ENCODE peak calls at places on chromosomes 12 and 14, in six cellular contexts. K is left cardiac atrium; V is stimulated activated CD4-positive, alpha-beta T cell treated with anti-CD3 and anti-CD28 coated beads, TNF-alpha, amount 100 ng/mL, for 1 hour; Q is mucosa of descending colon; N is ecto neural progenitor cell; Y is NAMALWA. T is an unnamed sample.

GRCh38 chr12:22657538-22657937 is 32.6 kb downstream of the ETNK1 start:
- DNase-seq in V (no peak), Q (no peak), N (no peak), Y (no peak), K (no peak), T (no peak)

GRCh38 chr12:122250536-122250935 is 15.8 kb downstream of the VPS33A start:
- DNase-seq in N (no peak), V (no peak), K (no peak), Q (no peak), Y (no peak), T (no peak)

GRCh38 chr14:75170797-75171196 is 5.6 kb downstream of the TMED10 start:
- DNase-seq in Y (no peak), Q (no peak), N (no peak), K (no peak), V (no peak), T (no peak)

GRCh38 chr12:6788972-6789905 is at the start of gene CD4:
- DNase-seq in K (peak; percentile 73), Y (no peak), V (peak; percentile 56), N (no peak), Q (peak; percentile 81), T (no peak)

GRCh38 chr14:72830786-72831583 is 62.9 kb downstream of the DPF3 start:
- DNase-seq in Y (no peak), N (no peak), V (no peak), Q (peak; percentile 81), K (no peak), T (no peak)

GRCh38 chr14:96053600-96054381 is 14.6 kb downstream of the C14orf132 start:
- DNase-seq in Y (no peak), V (no peak), K (peak; percentile 56), Q (no peak), N (no peak), T (peak; percentile 55)

GRCh38 chr12:7103837-7104236 is 5.2 kb downstream of the C1RL start:
- DNase-seq in V (no peak), N (no peak), Q (no peak), Y (no peak), K (no peak), T (no peak)

GRCh38 chr12:120361506-120362208 is 7.3 kb downstream of the MSI1 start:
- DNase-seq in K (peak; percentile 71), Q (no peak), Y (peak; percentile 26), N (peak; percentile 100), V (no peak), T (no peak)

GRCh38 chr14:37985826-37986470 is 221.8 kb upstream of the SSTR1 start:
- DNase-seq in Y (peak; percentile 24), Q (no peak), N (no peak), V (peak; percentile 12), K (peak; percentile 33), T (peak; percentile 95)

GRCh38 chr12:22396253-22396652 is 61.7 kb upstream of the ST8SIA1 start:
- DNase-seq in Q (no peak), Y (no peak), K (no peak), V (no peak), N (no peak), T (no peak)

GRCh38 chr12:22029491-22029890 is 16.5 kb upstream of the CMAS start:
- DNase-seq in K (no peak), V (no peak), Q (no peak), Y (no peak), N (no peak), T (no peak)

GRCh38 chr14:90785474-90785873 is 30.8 kb downstream of the TTC7B start:
- DNase-seq in Y (no peak), V (no peak), N (peak; percentile 46), Q (no peak), K (peak; percentile 79), T (no peak)

GRCh38 chr12:12890815-12891645 is at the start of gene GPRC5A:
- DNase-seq in K (peak; percentile 88), Q (peak; percentile 92), N (peak; percentile 72), Y (no peak), V (peak; percentile 12), T (no peak)

GRCh38 chr12:92338671-92339070 is 193.0 kb upstream of the BTG1 start:
- DNase-seq in Q (no peak), K (no peak), Y (no peak), N (no peak), V (no peak), T (no peak)

GRCh38 chr12:113129664-113130456 is 5.7 kb downstream of the RASAL1 start:
- DNase-seq in N (no peak), K (no peak), Q (no peak), Y (no peak), V (no peak), T (no peak)

GRCh38 chr14:33530358-33530757 is 420.5 kb downstream of the EGLN3 start:
- DNase-seq in Q (no peak), Y (no peak), K (no peak), V (no peak), N (no peak), T (no peak)

GRCh38 chr12:29510591-29511174 is 13.2 kb upstream of the OVCH1 start:
- DNase-seq in N (no peak), K (no peak), Y (no peak), V (no peak), Q (no peak), T (no peak)

GRCh38 chr12:89369166-89369565 is 16.9 kb upstream of the DUSP6 start:
- DNase-seq in N (no peak), Q (no peak), K (no peak), V (no peak), Y (no peak), T (no peak)

GRCh38 chr12:46825526-46826414 is at the start of gene SLC38A4:
- DNase-seq in Y (no peak), V (no peak), Q (peak; percentile 64), N (peak; percentile 85), K (peak; percentile 26), T (no peak)

GRCh38 chr14:24329736-24330135 is 5.1 kb downstream of the ADCY4 start:
- DNase-seq in N (no peak), Y (no peak), K (peak; percentile 60), V (no peak), Q (peak; percentile 84), T (no peak)

GRCh38 chr12:63206908-63207307 is 55.9 kb upstream of the AVPR1A start:
- DNase-seq in K (no peak), V (no peak), Y (no peak), N (no peak), Q (no peak), T (no peak)

GRCh38 chr14:67517083-67517482 is 16.0 kb upstream of the PLEKHH1 start:
- DNase-seq in V (no peak), N (peak; percentile 63), Y (no peak), K (peak; percentile 37), Q (no peak), T (no peak)

T was measured in Karpas-422.